ENCODE peak calls at places on chromosomes 11 and 22, in nine cellular contexts. One of them, this sample, is unnamed. For H3K4me1 and H3K9me3, the result is how much of the 10 kb centered on the place peaks cover.

GRCh38 chr11:73804712-73805111 is 17.0 kb downstream of the MRPL48 start:
- DNase-seq in suprapubic skin: no peak
- DNase-seq in IMR-90: no peak
- DNase-seq in A549: no peak
- DNase-seq in thyroid gland: no peak
- DNase-seq in heart left ventricle: no peak
- DNase-seq in stomach: no peak
- DNase-seq in GM12878: no peak
- DNase-seq in ovary: no peak
- DNase-seq in this sample: no peak

GRCh38 chr11:103112364-103112763 is 3.1 kb downstream of the DYNC2H1 start:
- DNase-seq in suprapubic skin: no peak
- DNase-seq in IMR-90: no peak
- DNase-seq in A549: no peak
- DNase-seq in thyroid gland: no peak
- DNase-seq in heart left ventricle: no peak
- DNase-seq in stomach: no peak
- DNase-seq in GM12878: no peak
- DNase-seq in ovary: no peak
- DNase-seq in this sample: no peak

GRCh38 chr11:107679255-107680024 is 32.4 kb downstream of the SLN start:
- DNase-seq in suprapubic skin: no peak
- DNase-seq in IMR-90: no peak
- DNase-seq in A549: no peak
- DNase-seq in thyroid gland: no peak
- DNase-seq in heart left ventricle: no peak
- DNase-seq in stomach: no peak
- DNase-seq in GM12878: peak
- DNase-seq in ovary: no peak
- DNase-seq in this sample: no peak

GRCh38 chr11:68750197-68750987 is 928 bp downstream of the TESMIN start:
- DNase-seq in suprapubic skin: no peak
- DNase-seq in IMR-90: no peak
- DNase-seq in A549: no peak
- DNase-seq in thyroid gland: peak
- DNase-seq in heart left ventricle: no peak
- DNase-seq in stomach: no peak
- DNase-seq in GM12878: no peak
- DNase-seq in ovary: peak
- DNase-seq in this sample: no peak

GRCh38 chr11:114080219-114080618 is 20.7 kb downstream of the ZBTB16 start:
- DNase-seq in suprapubic skin: no peak
- DNase-seq in IMR-90: no peak
- DNase-seq in A549: no peak
- DNase-seq in thyroid gland: peak
- DNase-seq in heart left ventricle: peak
- DNase-seq in stomach: no peak
- DNase-seq in GM12878: no peak
- DNase-seq in ovary: no peak
- DNase-seq in this sample: no peak

GRCh38 chr11:38392176-38392575 is 1794.1 kb upstream of the RAG2 start:
- DNase-seq in suprapubic skin: no peak
- DNase-seq in IMR-90: no peak
- DNase-seq in A549: no peak
- DNase-seq in thyroid gland: no peak
- DNase-seq in heart left ventricle: no peak
- DNase-seq in stomach: no peak
- DNase-seq in GM12878: no peak
- DNase-seq in ovary: no peak
- DNase-seq in this sample: no peak

GRCh38 chr11:1360181-1360834 is 29.4 kb upstream of the BRSK2 start:
- DNase-seq in suprapubic skin: no peak
- DNase-seq in IMR-90: no peak
- DNase-seq in A549: no peak
- DNase-seq in thyroid gland: no peak
- DNase-seq in heart left ventricle: no peak
- DNase-seq in stomach: no peak
- DNase-seq in GM12878: no peak
- DNase-seq in ovary: no peak
- DNase-seq in this sample: no peak

GRCh38 chr11:80503990-80504389 is 1063.2 kb upstream of the TENM4 start:
- DNase-seq in suprapubic skin: no peak
- DNase-seq in IMR-90: no peak
- DNase-seq in A549: no peak
- DNase-seq in thyroid gland: no peak
- DNase-seq in heart left ventricle: no peak
- DNase-seq in stomach: no peak
- DNase-seq in GM12878: no peak
- DNase-seq in ovary: no peak
- DNase-seq in this sample: no peak

GRCh38 chr22:44203203-44203602 is 22.5 kb downstream of the PARVG start:
- DNase-seq in suprapubic skin: no peak
- DNase-seq in IMR-90: no peak
- DNase-seq in A549: no peak
- DNase-seq in thyroid gland: no peak
- DNase-seq in heart left ventricle: no peak
- DNase-seq in stomach: no peak
- DNase-seq in GM12878: no peak
- DNase-seq in ovary: no peak
- DNase-seq in this sample: no peak

GRCh38 chr11:17734418-17734911 is at the start of gene KCNC1:
- DNase-seq in suprapubic skin: no peak
- DNase-seq in IMR-90: peak
- DNase-seq in A549: peak
- DNase-seq in thyroid gland: peak
- DNase-seq in heart left ventricle: peak
- DNase-seq in stomach: no peak
- DNase-seq in GM12878: no peak
- DNase-seq in ovary: peak
- DNase-seq in this sample: peak

GRCh38 chr22:25002241-25002985 is 49.9 kb downstream of the KIAA1671 start:
- DNase-seq in suprapubic skin: no peak
- DNase-seq in IMR-90: no peak
- DNase-seq in A549: no peak
- DNase-seq in thyroid gland: no peak
- DNase-seq in heart left ventricle: no peak
- DNase-seq in stomach: no peak
- DNase-seq in GM12878: no peak
- DNase-seq in ovary: no peak
- DNase-seq in this sample: no peak

GRCh38 chr11:1100417-1101245 is 26.0 kb downstream of the MUC2 start:
- DNase-seq in suprapubic skin: no peak
- DNase-seq in IMR-90: no peak
- DNase-seq in A549: no peak
- DNase-seq in thyroid gland: no peak
- DNase-seq in heart left ventricle: peak
- DNase-seq in stomach: no peak
- DNase-seq in GM12878: no peak
- DNase-seq in ovary: no peak
- DNase-seq in this sample: no peak

GRCh38 chr11:16456366-16456765 is 100.0 kb upstream of the SOX6 start:
- DNase-seq in suprapubic skin: no peak
- DNase-seq in IMR-90: peak
- DNase-seq in A549: no peak
- DNase-seq in thyroid gland: peak
- DNase-seq in heart left ventricle: no peak
- DNase-seq in stomach: no peak
- DNase-seq in GM12878: no peak
- DNase-seq in ovary: no peak
- DNase-seq in this sample: no peak

GRCh38 chr11:128476729-128477128 is 110.6 kb downstream of the ETS1 start:
- DNase-seq in suprapubic skin: no peak
- DNase-seq in IMR-90: no peak
- DNase-seq in A549: no peak
- DNase-seq in thyroid gland: no peak
- DNase-seq in heart left ventricle: no peak
- DNase-seq in stomach: no peak
- DNase-seq in GM12878: no peak
- DNase-seq in ovary: no peak
- DNase-seq in this sample: no peak

DNA sequence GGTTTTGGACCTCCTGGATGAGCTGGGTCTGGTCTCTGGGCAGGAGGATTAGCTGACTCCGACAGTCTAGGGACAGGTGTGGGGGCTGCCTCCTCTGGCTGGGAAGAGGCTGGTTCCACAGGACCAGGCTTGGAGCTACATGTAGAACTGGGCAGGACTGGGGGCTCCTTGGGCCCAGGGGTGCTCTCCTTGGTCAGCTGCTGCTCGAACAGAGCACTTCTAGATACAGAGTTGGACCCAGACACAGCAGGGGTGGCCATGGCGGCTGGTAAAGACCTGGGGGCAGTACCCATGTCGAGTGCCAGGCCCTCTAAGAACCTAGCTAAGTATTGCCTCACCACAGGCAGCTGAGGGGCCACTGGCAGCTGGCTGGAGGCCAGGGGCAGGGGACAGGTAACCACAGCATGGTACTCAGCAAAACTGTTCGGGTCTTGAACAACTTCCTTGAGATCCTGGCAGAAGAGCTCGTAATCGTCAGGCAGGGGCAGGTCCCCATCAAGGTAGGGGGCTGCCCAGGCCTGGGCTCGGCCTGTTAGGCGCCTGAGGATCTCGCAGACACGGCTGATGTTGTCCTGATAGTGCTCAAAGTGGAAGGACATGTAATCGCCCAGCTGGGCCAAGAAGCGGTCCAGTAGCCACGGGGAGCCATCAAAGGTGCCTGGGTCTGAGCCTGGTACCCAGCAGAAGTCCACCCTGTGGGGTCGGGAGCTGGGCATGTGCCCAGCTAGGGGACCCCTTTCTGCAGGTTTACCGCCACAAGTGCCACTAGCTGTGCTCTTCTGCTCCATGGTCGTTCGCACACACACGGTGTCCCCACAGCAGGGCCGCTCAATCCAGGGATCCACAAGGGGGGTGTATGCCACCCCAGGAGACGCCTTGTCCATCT is 3.1 kb downstream of the GNB1L start:
- DNase-seq in suprapubic skin: no peak
- DNase-seq in IMR-90: no peak
- DNase-seq in A549: no peak
- DNase-seq in thyroid gland: no peak
- DNase-seq in heart left ventricle: no peak
- DNase-seq in stomach: no peak
- DNase-seq in GM12878: no peak
- DNase-seq in ovary: no peak
- DNase-seq in this sample: no peak
- H3K4me1 ChIP-seq in suprapubic skin: half or more
- H3K4me1 ChIP-seq in IMR-90: under half
- H3K4me1 ChIP-seq in A549: under half
- H3K4me1 ChIP-seq in thyroid gland: half or more
- H3K4me1 ChIP-seq in heart left ventricle: under half
- H3K4me1 ChIP-seq in stomach: half or more
- H3K4me1 ChIP-seq in GM12878: under half
- H3K4me1 ChIP-seq in ovary: under half
- H3K4me1 ChIP-seq in this sample: under half

DNA sequence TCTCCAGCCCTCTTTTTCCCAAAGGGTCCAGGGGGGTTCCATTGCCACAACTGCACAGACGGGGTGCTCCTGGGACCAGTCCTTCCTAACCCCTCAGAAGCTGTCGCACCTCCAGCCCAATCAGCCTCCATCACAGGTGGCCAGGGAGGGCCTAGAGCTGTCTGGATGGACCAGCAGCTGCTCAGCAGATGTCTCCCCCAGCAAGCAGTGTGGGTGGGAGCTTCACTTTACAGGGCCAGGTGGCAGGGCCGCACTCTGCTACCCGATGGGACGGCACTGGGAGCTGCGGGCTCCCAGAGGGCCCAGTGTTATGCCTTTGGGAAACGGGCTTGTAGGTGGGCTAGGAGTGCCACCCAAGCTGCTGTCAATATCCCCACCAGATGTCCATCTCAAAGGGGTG is 120.5 kb downstream of the DSCAML1 start:
- DNase-seq in suprapubic skin: no peak
- DNase-seq in IMR-90: no peak
- DNase-seq in A549: no peak
- DNase-seq in thyroid gland: no peak
- DNase-seq in heart left ventricle: no peak
- DNase-seq in stomach: no peak
- DNase-seq in GM12878: no peak
- DNase-seq in ovary: no peak
- DNase-seq in this sample: no peak
- TF ChIP-seq POLR2A in suprapubic skin: no peak
- TF ChIP-seq POLR2A in IMR-90: no peak
- TF ChIP-seq POLR2A in A549: no peak
- TF ChIP-seq POLR2A in thyroid gland: no peak
- TF ChIP-seq POLR2A in heart left ventricle: no peak
- TF ChIP-seq POLR2A in stomach: no peak
- TF ChIP-seq POLR2A in GM12878: no peak
- TF ChIP-seq POLR2A in ovary: no peak
- TF ChIP-seq POLR2A in this sample: no peak

GRCh38 chr22:48796295-48797015 is 1031.2 kb downstream of the BRD1 start:
- DNase-seq in suprapubic skin: no peak
- DNase-seq in IMR-90: no peak
- DNase-seq in A549: no peak
- DNase-seq in thyroid gland: no peak
- DNase-seq in heart left ventricle: no peak
- DNase-seq in stomach: no peak
- DNase-seq in GM12878: no peak
- DNase-seq in ovary: no peak
- DNase-seq in this sample: no peak
- H3K9me3 ChIP-seq in suprapubic skin: under half
- H3K9me3 ChIP-seq in IMR-90: half or more
- H3K9me3 ChIP-seq in A549: under half
- H3K9me3 ChIP-seq in thyroid gland: under half
- H3K9me3 ChIP-seq in heart left ventricle: under half
- H3K9me3 ChIP-seq in stomach: under half
- H3K9me3 ChIP-seq in GM12878: under half
- H3K9me3 ChIP-seq in ovary: under half
- H3K9me3 ChIP-seq in this sample: under half

GRCh38 chr22:36733271-36733670 is 29.7 kb upstream of the CACNG2 start:
- DNase-seq in suprapubic skin: peak
- DNase-seq in IMR-90: no peak
- DNase-seq in A549: no peak
- DNase-seq in thyroid gland: no peak
- DNase-seq in heart left ventricle: no peak
- DNase-seq in stomach: peak
- DNase-seq in GM12878: no peak
- DNase-seq in ovary: no peak
- DNase-seq in this sample: no peak

GRCh38 chr22:36732609-36733008 is 29.1 kb upstream of the CACNG2 start:
- DNase-seq in suprapubic skin: peak
- DNase-seq in IMR-90: no peak
- DNase-seq in A549: no peak
- DNase-seq in thyroid gland: no peak
- DNase-seq in heart left ventricle: no peak
- DNase-seq in stomach: no peak
- DNase-seq in GM12878: no peak
- DNase-seq in ovary: peak
- DNase-seq in this sample: peak

GRCh38 chr22:36736701-36737320 is 33.3 kb upstream of the CACNG2 start:
- DNase-seq in suprapubic skin: peak
- DNase-seq in IMR-90: no peak
- DNase-seq in A549: no peak
- DNase-seq in thyroid gland: no peak
- DNase-seq in heart left ventricle: no peak
- DNase-seq in stomach: peak
- DNase-seq in GM12878: no peak
- DNase-seq in ovary: no peak
- DNase-seq in this sample: peak

GRCh38 chr22:36731916-36732315 is 28.4 kb upstream of the CACNG2 start:
- DNase-seq in suprapubic skin: peak
- DNase-seq in IMR-90: no peak
- DNase-seq in A549: no peak
- DNase-seq in thyroid gland: no peak
- DNase-seq in heart left ventricle: no peak
- DNase-seq in stomach: no peak
- DNase-seq in GM12878: no peak
- DNase-seq in ovary: no peak
- DNase-seq in this sample: no peak

GRCh38 chr22:36734171-36735058 is 30.9 kb upstream of the CACNG2 start:
- DNase-seq in suprapubic skin: peak
- DNase-seq in IMR-90: peak
- DNase-seq in A549: no peak
- DNase-seq in thyroid gland: no peak
- DNase-seq in heart left ventricle: no peak
- DNase-seq in stomach: peak
- DNase-seq in GM12878: no peak
- DNase-seq in ovary: no peak
- DNase-seq in this sample: peak
- H3K4me1 ChIP-seq in suprapubic skin: under half
- H3K4me1 ChIP-seq in IMR-90: under half
- H3K4me1 ChIP-seq in A549: under half
- H3K4me1 ChIP-seq in thyroid gland: under half
- H3K4me1 ChIP-seq in heart left ventricle: under half
- H3K4me1 ChIP-seq in stomach: under half
- H3K4me1 ChIP-seq in GM12878: under half
- H3K4me1 ChIP-seq in ovary: under half
- H3K4me1 ChIP-seq in this sample: under half